ENCODE peak calls at places on chromosomes 7 and 10, in seven cellular contexts. S, P, G, Q, U, L and D are unnamed samples.

GRCh38 chr10:114663631-114664030 is 5.6 kb upstream of the ABLIM1 start:
- DNase-seq in L (no peak), G (peak), S (no peak), U (no peak), Q (no peak), P (no peak), D (no peak)

GRCh38 chr10:84391326-84391725 is 62.9 kb downstream of the CCSER2 start:
- DNase-seq in P (no peak), L (peak), S (no peak), G (no peak), U (no peak), Q (no peak), D (no peak)

GRCh38 chr7:954330-955238 is at the start of gene ADAP1:
- DNase-seq in S (peak), L (peak), G (peak), U (no peak), P (peak), Q (no peak), D (peak)

GRCh38 chr10:44033008-44033407 is 351.9 kb downstream of the CXCL12 start:
- DNase-seq in S (no peak), G (no peak), P (no peak), Q (no peak), L (peak), U (no peak), D (no peak)

GRCh38 chr7:124996778-124997177 is 67.2 kb upstream of the POT1 start:
- DNase-seq in S (peak), P (peak), G (peak), Q (no peak), L (no peak), U (no peak), D (peak)

GRCh38 chr10:62352356-62352963 is 21.7 kb upstream of the ZNF365 start:
- DNase-seq in P (no peak), L (peak), Q (no peak), U (no peak), G (no peak), S (no peak), D (no peak)

GRCh38 chr10:102773986-102774385 is 30.2 kb downstream of the WBP1L start:
- DNase-seq in L (peak), P (peak), U (no peak), G (no peak), Q (no peak), S (no peak), D (no peak)

GRCh38 chr10:18079665-18080295 is 60.4 kb upstream of the CACNB2 start:
- DNase-seq in Q (no peak), S (no peak), U (no peak), L (peak), G (no peak), P (peak), D (no peak)

GRCh38 chr7:70694909-70695803 is 436.8 kb upstream of the GALNT17 start:
- DNase-seq in L (peak), P (peak), Q (peak), U (peak), G (no peak), S (no peak), D (peak)

GRCh38 chr10:13272164-13272571 is 27.7 kb downstream of the PHYH start:
- DNase-seq in S (no peak), Q (no peak), L (peak), G (peak), U (peak), P (no peak), D (no peak)

GRCh38 chr10:101468159-101468558 is 114.2 kb downstream of the BTRC start:
- DNase-seq in S (no peak), Q (no peak), P (no peak), L (no peak), U (no peak), G (no peak), D (no peak)

GRCh38 chr7:50068850-50069551 is 24.0 kb downstream of the ZPBP start:
- DNase-seq in L (no peak), P (peak), U (no peak), S (peak), Q (no peak), G (peak), D (peak)

GRCh38 chr7:7921830-7922229 is 46.8 kb upstream of the GLCCI1 start:
- DNase-seq in Q (no peak), S (no peak), P (no peak), U (no peak), L (no peak), G (no peak), D (peak)

GRCh38 chr7:133551471-133551870 is 298.6 kb downstream of the EXOC4 start:
- DNase-seq in L (no peak), S (no peak), U (no peak), G (no peak), Q (no peak), P (no peak), D (no peak)

GRCh38 chr7:106462365-106462859 is 177.6 kb upstream of the NAMPT start:
- DNase-seq in P (peak), G (no peak), Q (no peak), U (no peak), L (peak), S (peak), D (peak)

GRCh38 chr10:57628592-57629284 is 639.0 kb downstream of the IPMK start:
- DNase-seq in G (no peak), S (no peak), L (no peak), Q (no peak), U (no peak), P (no peak), D (peak)

GRCh38 chr7:149293946-149294640 is 32.1 kb downstream of the ZNF783 start:
- DNase-seq in S (no peak), L (no peak), P (no peak), Q (no peak), U (no peak), G (no peak), D (no peak)

GRCh38 chr7:27064681-27065080 is 31.1 kb downstream of the HOXA1 start:
- DNase-seq in U (no peak), Q (no peak), G (no peak), S (no peak), L (no peak), P (no peak), D (no peak)

GRCh38 chr10:95845411-95845810 is 62.4 kb upstream of the CC2D2B start:
- DNase-seq in G (no peak), U (no peak), L (no peak), Q (no peak), P (no peak), S (no peak), D (no peak)

GRCh38 chr10:96840841-96841518 is 8.9 kb downstream of the LCOR start:
- DNase-seq in S (peak), G (no peak), U (no peak), Q (no peak), L (peak), P (peak), D (peak)

GRCh38 chr7:134289423-134289822 is 27.3 kb downstream of the SLC35B4 start:
- DNase-seq in L (no peak), U (no peak), G (no peak), Q (no peak), S (no peak), P (no peak), D (no peak)

GRCh38 chr10:72685264-72685921 is 6.5 kb upstream of the MCU start:
- DNase-seq in U (no peak), P (no peak), Q (no peak), S (no peak), G (no peak), L (no peak), D (no peak)

GRCh38 chr10:98293550-98294269 is 25.7 kb upstream of the LOXL4 start:
- DNase-seq in G (no peak), U (no peak), S (peak), Q (no peak), L (no peak), P (no peak), D (no peak)

GRCh38 chr10:32321016-32321631 is 25.8 kb downstream of the EPC1 start:
- DNase-seq in U (no peak), G (no peak), S (no peak), L (no peak), Q (no peak), P (no peak), D (no peak)

GRCh38 chr7:43071604-43072003 is 40.8 kb upstream of the HECW1 start:
- DNase-seq in S (peak), G (peak), L (peak), Q (peak), P (peak), U (peak), D (peak)

GRCh38 chr7:22469371-22470143 is 30.4 kb downstream of the STEAP1B start:
- DNase-seq in G (no peak), S (no peak), Q (no peak), P (no peak), U (no peak), L (no peak), D (no peak)

GRCh38 chr7:4479367-4480039 is 202.6 kb upstream of the FOXK1 start:
- DNase-seq in S (peak), L (peak), G (peak), U (peak), Q (no peak), P (peak), D (peak)

GRCh38 chr7:157817944-157818700 is 481.3 kb downstream of the DNAJB6 start:
- DNase-seq in S (no peak), L (no peak), Q (no peak), P (no peak), U (no peak), G (no peak), D (no peak)

GRCh38 chr7:156503195-156503594 is 137.4 kb upstream of the RNF32 start:
- DNase-seq in G (no peak), S (no peak), L (peak), P (no peak), U (no peak), Q (no peak), D (peak)
- H2AK5ac ChIP-seq in G (no peak), S (no peak), L (no peak), P (no peak), U (no peak), Q (no peak), D (no peak)

DNA sequence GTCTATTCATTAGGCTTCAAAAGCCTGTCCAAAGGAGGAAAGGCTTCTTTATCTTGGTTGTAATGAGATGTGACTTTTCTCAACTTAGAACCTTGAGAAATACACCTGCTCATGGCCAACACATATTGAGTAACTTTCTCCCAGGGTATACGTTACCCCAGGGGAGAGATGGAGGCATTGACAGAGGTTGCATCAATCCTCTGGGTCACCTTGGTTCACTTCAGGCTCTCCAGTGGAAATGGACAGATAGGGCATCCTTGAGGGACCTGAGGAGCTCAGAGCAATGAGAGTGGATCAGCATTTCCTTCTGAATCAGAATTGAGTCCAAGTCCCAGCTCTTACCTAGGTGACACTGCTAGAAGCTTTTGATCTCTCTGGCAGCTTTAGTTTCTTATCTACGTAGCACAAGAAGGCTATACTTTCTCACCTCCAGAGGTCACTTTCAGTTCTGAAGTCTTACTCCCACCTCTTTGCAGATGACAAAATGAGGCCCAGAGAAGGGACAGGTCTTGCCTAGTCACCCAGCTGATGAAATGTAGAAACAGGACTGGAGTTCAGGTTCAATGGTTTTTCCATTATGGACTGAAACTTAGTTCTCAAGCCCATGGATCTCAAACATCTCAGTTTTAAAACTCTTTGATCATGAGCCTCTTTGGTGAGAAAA is 35.2 kb downstream of the PANK1 start:
- DNase-seq in P (no peak), L (no peak), U (no peak), Q (no peak), G (no peak), S (no peak), D (peak)
- H2AK5ac ChIP-seq in P (no peak), L (no peak), U (no peak), Q (no peak), G (no peak), S (no peak), D (no peak)

GRCh38 chr10:60206735-60207134 is 182.9 kb downstream of the ANK3 start:
- DNase-seq in U (no peak), P (peak), L (peak), G (no peak), S (no peak), Q (no peak), D (no peak)

GRCh38 chr10:60207894-60208293 is 181.8 kb downstream of the ANK3 start:
- DNase-seq in L (no peak), G (no peak), P (no peak), U (no peak), S (no peak), Q (no peak), D (no peak)

GRCh38 chr10:60212195-60212594 is 177.5 kb downstream of the ANK3 start:
- DNase-seq in P (no peak), L (no peak), U (no peak), Q (no peak), S (no peak), G (no peak), D (peak)

GRCh38 chr10:60208676-60209269 is 180.9 kb downstream of the ANK3 start:
- DNase-seq in Q (peak), P (peak), S (peak), L (peak), U (no peak), G (no peak), D (peak)

GRCh38 chr10:60209874-60210584 is 179.6 kb downstream of the ANK3 start:
- DNase-seq in S (peak), G (no peak), Q (no peak), L (no peak), U (no peak), P (no peak), D (peak)
- H2AK5ac ChIP-seq in S (no peak), G (no peak), Q (no peak), L (no peak), U (no peak), P (no peak), D (no peak)

GRCh38 chr7:80858141-80858903 is 60.5 kb downstream of the SEMA3C start:
- DNase-seq in Q (no peak), L (peak), U (no peak), P (peak), S (peak), G (no peak), D (no peak)

GRCh38 chr7:80856769-80857168 is 62.1 kb downstream of the SEMA3C start:
- DNase-seq in S (no peak), L (no peak), G (no peak), U (no peak), Q (no peak), P (no peak), D (no peak)

DNA sequence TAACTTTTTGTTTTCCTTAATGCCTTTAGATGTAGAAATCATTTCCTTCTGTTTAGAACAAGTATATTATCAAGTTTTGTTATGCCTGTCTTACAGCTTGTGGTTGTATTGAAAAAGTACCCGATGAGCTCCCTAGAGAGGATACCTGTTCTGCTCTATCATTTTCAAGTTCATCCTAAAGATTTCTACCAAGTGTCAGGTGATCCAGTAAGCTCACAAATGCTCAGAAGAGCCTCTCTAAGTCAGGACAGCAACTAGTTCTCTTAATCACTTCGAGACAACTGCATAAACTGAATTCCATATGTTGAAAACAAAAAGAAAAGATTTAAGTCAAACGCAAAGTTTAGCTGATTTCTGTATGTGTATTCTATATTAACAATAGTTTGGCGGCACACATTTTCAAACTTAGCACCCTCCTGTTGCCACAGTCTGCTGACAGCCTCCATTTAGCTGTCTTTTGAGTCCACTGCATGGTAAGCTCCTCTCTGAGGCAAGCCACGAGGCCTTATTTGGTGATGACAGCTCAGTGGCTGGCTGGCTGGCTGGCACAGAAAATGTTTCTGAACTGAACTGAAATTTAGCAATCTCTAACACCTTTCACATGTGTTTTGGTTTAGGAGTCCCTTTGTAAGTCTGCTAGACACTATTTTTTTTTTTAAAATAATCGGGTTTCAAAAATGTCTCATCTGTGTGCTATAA is 59.4 kb downstream of the SEMA3C start:
- DNase-seq in L (peak), U (no peak), P (peak), Q (no peak), G (no peak), S (no peak), D (no peak)
- H2AK5ac ChIP-seq in L (no peak), U (no peak), P (no peak), Q (no peak), G (no peak), S (no peak), D (no peak)

GRCh38 chr10:116272497-116273221 is at the start of gene GFRA1:
- DNase-seq in P (peak), L (peak), Q (peak), G (peak), S (no peak), U (peak), D (peak)

GRCh38 chr10:116278832-116279231 is 5.8 kb upstream of the GFRA1 start:
- DNase-seq in P (no peak), Q (peak), S (no peak), L (peak), U (no peak), G (no peak), D (no peak)

GRCh38 chr10:116270691-116271592 is 2.1 kb downstream of the GFRA1 start:
- DNase-seq in S (no peak), U (peak), Q (peak), G (peak), P (peak), L (peak), D (peak)

GRCh38 chr10:116271593-116272496 is 1.2 kb downstream of the GFRA1 start:
- DNase-seq in G (peak), L (peak), Q (peak), S (no peak), P (peak), U (peak), D (peak)

GRCh38 chr10:116274141-116274861 is 1.3 kb upstream of the GFRA1 start:
- DNase-seq in G (peak), U (peak), P (peak), Q (peak), S (no peak), L (no peak), D (peak)
- H2AK5ac ChIP-seq in G (no peak), U (no peak), P (no peak), Q (no peak), S (no peak), L (no peak), D (no peak)

GRCh38 chr10:113236998-113237397 is 287.0 kb downstream of the TCF7L2 start:
- DNase-seq in U (no peak), P (no peak), G (no peak), Q (no peak), L (no peak), S (no peak), D (no peak)

GRCh38 chr10:113240736-113241135 is 290.7 kb downstream of the TCF7L2 start:
- DNase-seq in P (no peak), S (no peak), L (no peak), G (no peak), Q (no peak), U (no peak), D (no peak)

GRCh38 chr10:113235505-113235904 is 285.5 kb downstream of the TCF7L2 start:
- DNase-seq in U (no peak), L (no peak), P (no peak), Q (no peak), G (no peak), S (no peak), D (no peak)

GRCh38 chr10:113241966-113242365 is 291.9 kb downstream of the TCF7L2 start:
- DNase-seq in S (no peak), U (no peak), P (no peak), L (no peak), G (no peak), Q (no peak), D (no peak)

DNA sequence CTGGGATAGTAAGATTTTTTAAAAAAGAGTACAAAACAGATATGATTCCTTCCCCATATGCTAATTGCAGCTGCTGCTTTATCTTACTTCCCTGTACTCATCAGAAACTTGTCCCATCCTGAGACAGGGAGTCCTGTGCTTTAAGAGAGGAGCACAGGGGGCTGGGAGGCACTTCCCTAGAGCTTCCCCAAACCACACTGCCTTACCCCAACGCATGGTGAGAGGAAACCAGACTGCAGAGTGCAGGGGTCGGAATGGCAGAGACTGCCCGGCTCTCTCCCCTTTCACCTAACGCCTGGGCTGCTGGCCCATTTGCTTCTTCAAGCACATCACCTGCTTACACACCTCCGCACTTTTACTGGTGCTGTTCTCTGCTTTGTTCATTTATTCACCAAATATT is 289.5 kb downstream of the TCF7L2 start:
- DNase-seq in L (no peak), G (no peak), S (no peak), P (no peak), Q (no peak), U (no peak), D (no peak)
- H2AK5ac ChIP-seq in L (no peak), G (no peak), S (no peak), P (no peak), Q (no peak), U (no peak), D (no peak)

GRCh38 chr10:125555267-125555666 is 127.7 kb downstream of the TEX36 start:
- DNase-seq in S (no peak), L (no peak), G (no peak), P (no peak), U (no peak), Q (no peak), D (no peak)

GRCh38 chr10:125556884-125557283 is 126.1 kb downstream of the TEX36 start:
- DNase-seq in U (no peak), G (no peak), S (no peak), Q (no peak), P (no peak), L (no peak), D (no peak)

GRCh38 chr10:125554016-125554703 is 128.8 kb downstream of the TEX36 start:
- DNase-seq in L (no peak), U (no peak), Q (no peak), G (no peak), P (no peak), S (peak), D (no peak)

GRCh38 chr10:125554753-125555152 is 128.2 kb downstream of the TEX36 start:
- DNase-seq in P (no peak), Q (no peak), G (no peak), S (no peak), L (no peak), U (no peak), D (no peak)

GRCh38 chr10:125555743-125556142 is 127.2 kb downstream of the TEX36 start:
- DNase-seq in U (no peak), Q (no peak), P (no peak), S (no peak), L (no peak), G (no peak), D (no peak)
- H2AK5ac ChIP-seq in U (no peak), Q (no peak), P (no peak), S (no peak), L (no peak), G (no peak), D (no peak)

GRCh38 chr7:23542752-23543151 is 11.0 kb upstream of the TRA2A start:
- DNase-seq in S (no peak), G (no peak), Q (no peak), U (no peak), P (no peak), L (no peak), D (no peak)
- H2AK5ac ChIP-seq in S (no peak), G (no peak), Q (no peak), U (no peak), P (no peak), L (no peak), D (no peak)